ENCODE peak calls at places on chromosome X, in seven cellular contexts. One of them, this sample, is unnamed.

GRCh38 chrX:53056292-53056691 is 7.7 kb downstream of the GPR173 start:
- DNase-seq in AG10803: no peak
- DNase-seq in GM10248: no peak
- DNase-seq in fibroblast of lung: no peak
- DNase-seq in fibroblast of pulmonary artery: no peak
- DNase-seq in PC-3: no peak
- DNase-seq in tibial nerve: no peak
- DNase-seq in this sample: no peak

GRCh38 chrX:1661048-1661921 is 46.4 kb downstream of the ASMT start:
- DNase-seq in AG10803: no peak
- DNase-seq in GM10248: peak
- DNase-seq in fibroblast of lung: no peak
- DNase-seq in fibroblast of pulmonary artery: no peak
- DNase-seq in PC-3: no peak
- DNase-seq in tibial nerve: no peak
- DNase-seq in this sample: peak

GRCh38 chrX:68833855-68834331 is 5.1 kb downstream of the EFNB1 start:
- DNase-seq in AG10803: no peak
- DNase-seq in GM10248: no peak
- DNase-seq in fibroblast of lung: no peak
- DNase-seq in fibroblast of pulmonary artery: no peak
- DNase-seq in PC-3: peak
- DNase-seq in tibial nerve: no peak
- DNase-seq in this sample: no peak

GRCh38 chrX:12910424-12910823 is 4.0 kb downstream of the TLR8 start:
- DNase-seq in AG10803: no peak
- DNase-seq in GM10248: no peak
- DNase-seq in fibroblast of lung: no peak
- DNase-seq in fibroblast of pulmonary artery: no peak
- DNase-seq in PC-3: no peak
- DNase-seq in tibial nerve: no peak
- DNase-seq in this sample: no peak

GRCh38 chrX:122245943-122246342 is 938.1 kb upstream of the GRIA3 start:
- DNase-seq in AG10803: no peak
- DNase-seq in GM10248: no peak
- DNase-seq in fibroblast of lung: no peak
- DNase-seq in fibroblast of pulmonary artery: no peak
- DNase-seq in PC-3: no peak
- DNase-seq in tibial nerve: no peak
- DNase-seq in this sample: no peak

GRCh38 chrX:95728446-95728845 is 956.2 kb upstream of the DIAPH2 start:
- DNase-seq in AG10803: no peak
- DNase-seq in GM10248: no peak
- DNase-seq in fibroblast of lung: no peak
- DNase-seq in fibroblast of pulmonary artery: no peak
- DNase-seq in PC-3: no peak
- DNase-seq in tibial nerve: no peak
- DNase-seq in this sample: no peak

GRCh38 chrX:69195197-69195596 is 29.9 kb upstream of the PJA1 start:
- DNase-seq in AG10803: no peak
- DNase-seq in GM10248: no peak
- DNase-seq in fibroblast of lung: no peak
- DNase-seq in fibroblast of pulmonary artery: no peak
- DNase-seq in PC-3: no peak
- DNase-seq in tibial nerve: no peak
- DNase-seq in this sample: no peak

GRCh38 chrX:48465336-48465933 is 4.6 kb downstream of the SLC38A5 start:
- DNase-seq in AG10803: peak
- DNase-seq in GM10248: no peak
- DNase-seq in fibroblast of lung: peak
- DNase-seq in fibroblast of pulmonary artery: peak
- DNase-seq in PC-3: peak
- DNase-seq in tibial nerve: no peak
- DNase-seq in this sample: no peak

GRCh38 chrX:77061533-77061932 is 385.7 kb upstream of the FGF16 start:
- DNase-seq in AG10803: no peak
- DNase-seq in GM10248: no peak
- DNase-seq in fibroblast of lung: no peak
- DNase-seq in fibroblast of pulmonary artery: no peak
- DNase-seq in PC-3: no peak
- DNase-seq in tibial nerve: no peak
- DNase-seq in this sample: no peak

GRCh38 chrX:32598707-32599106 is 612.6 kb downstream of the DMD start:
- DNase-seq in AG10803: no peak
- DNase-seq in GM10248: no peak
- DNase-seq in fibroblast of lung: no peak
- DNase-seq in fibroblast of pulmonary artery: no peak
- DNase-seq in PC-3: no peak
- DNase-seq in tibial nerve: no peak
- DNase-seq in this sample: no peak

GRCh38 chrX:109356684-109357083 is 125.2 kb downstream of the GUCY2F start:
- DNase-seq in AG10803: no peak
- DNase-seq in GM10248: no peak
- DNase-seq in fibroblast of lung: no peak
- DNase-seq in fibroblast of pulmonary artery: no peak
- DNase-seq in PC-3: no peak
- DNase-seq in tibial nerve: no peak
- DNase-seq in this sample: no peak

GRCh38 chrX:122504026-122504425 is 680.1 kb upstream of the GRIA3 start:
- DNase-seq in AG10803: peak
- DNase-seq in GM10248: no peak
- DNase-seq in fibroblast of lung: no peak
- DNase-seq in fibroblast of pulmonary artery: no peak
- DNase-seq in PC-3: peak
- DNase-seq in tibial nerve: no peak
- DNase-seq in this sample: no peak

GRCh38 chrX:110987292-110987691 is 108.7 kb upstream of the PAK3 start:
- DNase-seq in AG10803: no peak
- DNase-seq in GM10248: no peak
- DNase-seq in fibroblast of lung: no peak
- DNase-seq in fibroblast of pulmonary artery: no peak
- DNase-seq in PC-3: peak
- DNase-seq in tibial nerve: no peak
- DNase-seq in this sample: no peak

GRCh38 chrX:39204945-39205344 is 403.7 kb downstream of the MID1IP1 start:
- DNase-seq in AG10803: no peak
- DNase-seq in GM10248: peak
- DNase-seq in fibroblast of lung: no peak
- DNase-seq in fibroblast of pulmonary artery: no peak
- DNase-seq in PC-3: no peak
- DNase-seq in tibial nerve: no peak
- DNase-seq in this sample: peak

GRCh38 chrX:69556094-69557011 is 52.2 kb downstream of the NALF2 start:
- DNase-seq in AG10803: no peak
- DNase-seq in GM10248: no peak
- DNase-seq in fibroblast of lung: peak
- DNase-seq in fibroblast of pulmonary artery: peak
- DNase-seq in PC-3: peak
- DNase-seq in tibial nerve: no peak
- DNase-seq in this sample: no peak

GRCh38 chrX:111116666-111117065 is 20.7 kb downstream of the PAK3 start:
- DNase-seq in AG10803: no peak
- DNase-seq in GM10248: no peak
- DNase-seq in fibroblast of lung: no peak
- DNase-seq in fibroblast of pulmonary artery: no peak
- DNase-seq in PC-3: no peak
- DNase-seq in tibial nerve: no peak
- DNase-seq in this sample: no peak

GRCh38 chrX:112218388-112218787 is 135.8 kb upstream of the TRPC5 start:
- DNase-seq in AG10803: no peak
- DNase-seq in GM10248: no peak
- DNase-seq in fibroblast of lung: no peak
- DNase-seq in fibroblast of pulmonary artery: no peak
- DNase-seq in PC-3: no peak
- DNase-seq in tibial nerve: no peak
- DNase-seq in this sample: no peak

GRCh38 chrX:78375894-78376293 is 48.5 kb upstream of the CYSLTR1 start:
- DNase-seq in AG10803: no peak
- DNase-seq in GM10248: no peak
- DNase-seq in fibroblast of lung: no peak
- DNase-seq in fibroblast of pulmonary artery: no peak
- DNase-seq in PC-3: peak
- DNase-seq in tibial nerve: no peak
- DNase-seq in this sample: peak
- TF ChIP-seq CTCF in AG10803: no peak
- TF ChIP-seq CTCF in GM10248: no peak
- TF ChIP-seq CTCF in fibroblast of lung: no peak
- TF ChIP-seq CTCF in fibroblast of pulmonary artery: no peak
- TF ChIP-seq CTCF in PC-3: peak
- TF ChIP-seq CTCF in tibial nerve: no peak
- TF ChIP-seq CTCF in this sample: peak

DNA sequence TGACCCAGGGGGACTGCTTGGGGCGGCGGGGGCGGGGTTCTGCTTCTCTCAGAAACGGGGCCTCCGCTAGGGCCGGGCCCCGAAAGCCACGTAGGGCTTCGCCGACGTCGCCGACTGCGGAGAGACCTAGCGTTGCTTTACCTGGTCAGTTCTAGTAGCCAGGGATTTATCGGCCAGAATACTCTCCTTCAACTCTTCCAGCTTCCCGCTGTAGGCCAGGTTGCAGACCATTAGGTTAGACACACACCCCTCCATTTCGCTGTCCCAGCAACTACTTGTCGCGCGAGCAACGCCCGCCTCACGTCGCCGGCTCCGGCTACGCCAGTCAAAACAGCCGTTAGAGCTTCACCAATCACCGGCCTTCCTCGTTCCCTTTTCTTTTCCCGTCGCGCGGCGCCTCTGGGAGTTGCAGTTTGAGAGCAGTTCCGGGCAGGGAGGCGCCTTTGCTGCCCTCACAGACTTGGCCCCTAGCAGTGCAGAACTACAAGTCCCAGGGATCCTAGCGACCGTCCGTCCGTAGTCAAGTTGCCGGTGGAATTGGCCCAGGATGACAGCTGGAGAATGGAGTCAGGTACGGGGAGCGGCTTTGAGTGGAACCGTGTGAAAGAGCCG is at the start of the genes ATG4A and PSMD10:
- DNase-seq in AG10803: peak
- DNase-seq in GM10248: peak
- DNase-seq in fibroblast of lung: peak
- DNase-seq in fibroblast of pulmonary artery: peak
- DNase-seq in PC-3: peak
- DNase-seq in tibial nerve: peak
- DNase-seq in this sample: peak
- TF ChIP-seq CTCF in AG10803: no peak
- TF ChIP-seq CTCF in GM10248: no peak
- TF ChIP-seq CTCF in fibroblast of lung: no peak
- TF ChIP-seq CTCF in fibroblast of pulmonary artery: no peak
- TF ChIP-seq CTCF in PC-3: no peak
- TF ChIP-seq CTCF in tibial nerve: no peak
- TF ChIP-seq CTCF in this sample: no peak

GRCh38 chrX:64642482-64642881 is 247.2 kb upstream of the MTMR8 start:
- DNase-seq in AG10803: no peak
- DNase-seq in GM10248: no peak
- DNase-seq in fibroblast of lung: no peak
- DNase-seq in fibroblast of pulmonary artery: no peak
- DNase-seq in PC-3: no peak
- DNase-seq in tibial nerve: no peak
- DNase-seq in this sample: peak
- TF ChIP-seq CTCF in AG10803: no peak
- TF ChIP-seq CTCF in GM10248: no peak
- TF ChIP-seq CTCF in fibroblast of lung: no peak
- TF ChIP-seq CTCF in fibroblast of pulmonary artery: no peak
- TF ChIP-seq CTCF in PC-3: peak
- TF ChIP-seq CTCF in tibial nerve: no peak
- TF ChIP-seq CTCF in this sample: no peak

GRCh38 chrX:10722804-10723364 is 102.5 kb upstream of the MID1 start:
- DNase-seq in AG10803: peak
- DNase-seq in GM10248: peak
- DNase-seq in fibroblast of lung: peak
- DNase-seq in fibroblast of pulmonary artery: peak
- DNase-seq in PC-3: peak
- DNase-seq in tibial nerve: peak
- DNase-seq in this sample: peak

GRCh38 chrX:10726647-10727046 is 106.3 kb upstream of the MID1 start:
- DNase-seq in AG10803: peak
- DNase-seq in GM10248: no peak
- DNase-seq in fibroblast of lung: peak
- DNase-seq in fibroblast of pulmonary artery: peak
- DNase-seq in PC-3: peak
- DNase-seq in tibial nerve: no peak
- DNase-seq in this sample: no peak

GRCh38 chrX:10729000-10729399 is 108.6 kb upstream of the MID1 start:
- DNase-seq in AG10803: no peak
- DNase-seq in GM10248: no peak
- DNase-seq in fibroblast of lung: no peak
- DNase-seq in fibroblast of pulmonary artery: no peak
- DNase-seq in PC-3: no peak
- DNase-seq in tibial nerve: no peak
- DNase-seq in this sample: no peak

GRCh38 chrX:10725071-10725470 is 104.7 kb upstream of the MID1 start:
- DNase-seq in AG10803: no peak
- DNase-seq in GM10248: peak
- DNase-seq in fibroblast of lung: no peak
- DNase-seq in fibroblast of pulmonary artery: no peak
- DNase-seq in PC-3: peak
- DNase-seq in tibial nerve: no peak
- DNase-seq in this sample: no peak
- TF ChIP-seq CTCF in AG10803: no peak
- TF ChIP-seq CTCF in GM10248: no peak
- TF ChIP-seq CTCF in fibroblast of lung: no peak
- TF ChIP-seq CTCF in fibroblast of pulmonary artery: peak
- TF ChIP-seq CTCF in PC-3: peak
- TF ChIP-seq CTCF in tibial nerve: no peak
- TF ChIP-seq CTCF in this sample: no peak

GRCh38 chrX:46642145-46642544 is 68.6 kb downstream of the CHST7 start:
- DNase-seq in AG10803: no peak
- DNase-seq in GM10248: no peak
- DNase-seq in fibroblast of lung: peak
- DNase-seq in fibroblast of pulmonary artery: peak
- DNase-seq in PC-3: peak
- DNase-seq in tibial nerve: no peak
- DNase-seq in this sample: no peak
- TF ChIP-seq CTCF in AG10803: peak
- TF ChIP-seq CTCF in GM10248: peak
- TF ChIP-seq CTCF in fibroblast of lung: peak
- TF ChIP-seq CTCF in fibroblast of pulmonary artery: peak
- TF ChIP-seq CTCF in PC-3: peak
- TF ChIP-seq CTCF in tibial nerve: peak
- TF ChIP-seq CTCF in this sample: peak

DNA sequence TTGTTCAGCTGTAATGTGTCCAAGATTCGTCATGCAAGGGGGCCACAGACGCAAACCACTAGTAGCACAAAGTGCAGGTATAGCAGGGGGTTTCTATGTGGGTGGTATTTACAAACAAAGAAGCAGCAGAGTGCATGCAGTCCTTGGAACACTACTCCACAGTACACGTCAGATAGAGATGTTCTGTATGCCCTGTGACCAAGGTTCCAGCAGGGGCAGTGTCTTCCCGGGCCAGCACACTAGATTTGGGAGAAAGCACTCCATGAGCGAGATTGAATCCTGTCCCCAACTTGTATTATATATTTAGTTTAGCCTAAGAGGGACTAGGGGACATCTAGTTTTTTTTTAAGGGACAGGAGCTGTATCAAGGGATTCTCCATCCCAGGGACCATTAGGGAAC is 54.4 kb upstream of the ESX1 start:
- DNase-seq in AG10803: no peak
- DNase-seq in GM10248: no peak
- DNase-seq in fibroblast of lung: no peak
- DNase-seq in fibroblast of pulmonary artery: no peak
- DNase-seq in PC-3: peak
- DNase-seq in tibial nerve: no peak
- DNase-seq in this sample: no peak
- TF ChIP-seq CTCF in AG10803: no peak
- TF ChIP-seq CTCF in GM10248: no peak
- TF ChIP-seq CTCF in fibroblast of lung: no peak
- TF ChIP-seq CTCF in fibroblast of pulmonary artery: peak
- TF ChIP-seq CTCF in PC-3: peak
- TF ChIP-seq CTCF in tibial nerve: no peak
- TF ChIP-seq CTCF in this sample: no peak

This sample was measured in activated CD8-positive, alpha-beta T cell treated with anti-CD3 and anti-CD28 coated beads for 36 hours.